ENCODE peak calls at places on chromosomes 2 and 18, in nine cellular contexts. V is BJ; W is mesendoderm; T is epithelial cell of esophagus; Z is NCI-H524; K is NCI-H345; C is stimulated activated CD8-positive, alpha-beta memory T cell treated with anti-CD3 and anti-CD28 coated beads, Interleukin-4, amount 100 ng/mL, for 1 hour; H is HFF-Myc; G is T-helper 17 cell. I is an unnamed sample.

GRCh38 chr2:86308356-86308755 is 29.1 kb downstream of the REEP1 start:
- DNase-seq in V (no peak), W (no peak), T (no peak), Z (no peak), K (no peak), C (no peak), H (no peak), G (no peak), I (no peak)

GRCh38 chr2:191230174-191230573 is 15.0 kb upstream of the MYO1B start:
- DNase-seq in V (peak; percentile 89), W (no peak), T (peak; percentile 73), Z (no peak), K (no peak), C (no peak), H (peak; percentile 79), G (no peak), I (peak; percentile 89)

GRCh38 chr2:119749405-119750066 is 10.2 kb upstream of the PTPN4 start:
- DNase-seq in V (no peak), W (no peak), T (peak; percentile 39), Z (no peak), K (no peak), C (no peak), H (no peak), G (no peak), I (no peak)

GRCh38 chr18:34322365-34323289 is 97.9 kb upstream of the NOL4 start:
- DNase-seq in V (no peak), W (peak; percentile 67), T (peak; percentile 70), Z (no peak), K (peak; percentile 48), C (no peak), H (no peak), G (no peak), I (peak; percentile 36)

GRCh38 chr2:15141211-15141610 is 419.9 kb downstream of the NBAS start:
- DNase-seq in V (no peak), W (no peak), T (no peak), Z (no peak), K (no peak), C (no peak), H (no peak), G (no peak), I (no peak)

GRCh38 chr2:52960891-52961290 is 806.7 kb upstream of the CHAC2 start:
- DNase-seq in V (no peak), W (no peak), T (no peak), Z (no peak), K (no peak), C (no peak), H (no peak), G (no peak), I (no peak)

GRCh38 chr2:173843526-173843925 is 121.6 kb downstream of the SP3 start:
- DNase-seq in V (no peak), W (no peak), T (no peak), Z (no peak), K (no peak), C (no peak), H (no peak), G (no peak), I (no peak)

GRCh38 chr2:240986787-240987411 is 11.5 kb upstream of the SNED1 start:
- DNase-seq in V (peak; percentile 35), W (no peak), T (no peak), Z (no peak), K (no peak), C (no peak), H (peak; percentile 60), G (peak; percentile 6), I (no peak)

GRCh38 chr2:168434164-168434563 is 21.9 kb upstream of the CERS6 start:
- DNase-seq in V (no peak), W (no peak), T (peak; percentile 20), Z (peak; percentile 94), K (peak; percentile 90), C (no peak), H (no peak), G (no peak), I (no peak)

GRCh38 chr2:127220102-127220806 is at the start of gene CYP27C1:
- DNase-seq in V (no peak), W (peak; percentile 79), T (no peak), Z (peak; percentile 13), K (peak; percentile 17), C (no peak), H (no peak), G (no peak), I (no peak)

GRCh38 chr18:23998811-23999210 is 15.7 kb upstream of the TTC39C start:
- DNase-seq in V (no peak), W (no peak), T (peak; percentile 95), Z (no peak), K (peak; percentile 97), C (no peak), H (no peak), G (no peak), I (no peak)

GRCh38 chr18:79139206-79139605 is 70.0 kb downstream of the ATP9B start:
- DNase-seq in V (no peak), W (no peak), T (no peak), Z (no peak), K (no peak), C (peak; percentile 26), H (no peak), G (peak; percentile 12), I (no peak)

GRCh38 chr2:219155054-219155644 is 5.5 kb downstream of the NHEJ1 start:
- DNase-seq in V (no peak), W (peak; percentile 84), T (peak; percentile 75), Z (peak; percentile 59), K (peak; percentile 83), C (no peak), H (peak; percentile 63), G (no peak), I (no peak)

GRCh38 chr2:71454221-71455010 is 1.1 kb downstream of the DYSF start:
- DNase-seq in V (no peak), W (peak; percentile 75), T (no peak), Z (no peak), K (no peak), C (no peak), H (no peak), G (no peak), I (no peak)

GRCh38 chr2:236507393-236508085 is 62.1 kb upstream of the ACKR3 start:
- DNase-seq in V (no peak), W (peak; percentile 63), T (peak; percentile 81), Z (peak; percentile 69), K (no peak), C (peak; percentile 35), H (no peak), G (peak; percentile 18), I (no peak)

GRCh38 chr18:39660141-39660540 is 2094.5 kb upstream of the CELF4 start:
- DNase-seq in V (no peak), W (no peak), T (peak; percentile 43), Z (no peak), K (no peak), C (no peak), H (no peak), G (no peak), I (no peak)

GRCh38 chr2:101113441-101114267 is 37.5 kb downstream of the TBC1D8 start:
- DNase-seq in V (peak; percentile 66), W (peak; percentile 76), T (peak; percentile 99), Z (peak; percentile 22), K (peak; percentile 84), C (no peak), H (peak; percentile 45), G (no peak), I (no peak)

GRCh38 chr18:48167901-48168300 is 237.4 kb upstream of the SMAD2 start:
- DNase-seq in V (no peak), W (no peak), T (no peak), Z (no peak), K (no peak), C (no peak), H (no peak), G (no peak), I (no peak)